ENCODE peak calls at places on chromosomes 12 and 14, in seven cellular contexts. O, Y, E, G, W, H and N are unnamed samples.

GRCh38 chr12:69392146-69392928 is 32.8 kb downstream of the YEATS4 start:
- DNase-seq in O (no peak), Y (no peak), E (no peak), G (no peak), W (no peak), H (no peak), N (no peak)

GRCh38 chr12:25585021-25585523 is 32.0 kb upstream of the LMNTD1 start:
- DNase-seq in O (no peak), Y (peak), E (peak), G (no peak), W (no peak), H (no peak), N (peak)

GRCh38 chr12:4303750-4304149 is 17.3 kb upstream of the TIGAR start:
- DNase-seq in O (no peak), Y (no peak), E (no peak), G (no peak), W (no peak), H (no peak), N (no peak)

GRCh38 chr12:64616221-64616620 is 5.9 kb downstream of the RASSF3 start:
- DNase-seq in O (no peak), Y (peak), E (no peak), G (no peak), W (no peak), H (no peak), N (peak)

GRCh38 chr14:84483072-84483410 is 1046.9 kb upstream of the FLRT2 start:
- DNase-seq in O (no peak), Y (no peak), E (no peak), G (peak), W (no peak), H (no peak), N (peak)

GRCh38 chr12:75289678-75290200 is 40.4 kb downstream of the CAPS2 start:
- DNase-seq in O (no peak), Y (peak), E (no peak), G (no peak), W (no peak), H (peak), N (peak)

GRCh38 chr12:38201461-38202276 is 114.9 kb upstream of the ALG10B start:
- DNase-seq in O (no peak), Y (no peak), E (no peak), G (no peak), W (peak), H (no peak), N (no peak)

GRCh38 chr14:72878746-72879145 is 15.2 kb downstream of the DPF3 start:
- DNase-seq in O (no peak), Y (no peak), E (no peak), G (no peak), W (no peak), H (no peak), N (no peak)

GRCh38 chr12:129887047-129887568 is 16.7 kb downstream of the TMEM132D start:
- DNase-seq in O (no peak), Y (peak), E (no peak), G (no peak), W (no peak), H (no peak), N (peak)

GRCh38 chr12:31008961-31009840 is 64.5 kb upstream of the DDX11 start:
- DNase-seq in O (no peak), Y (no peak), E (no peak), G (no peak), W (peak), H (no peak), N (no peak)

GRCh38 chr14:24167527-24168114 is 4.3 kb upstream of the REC8 start:
- DNase-seq in O (no peak), Y (no peak), E (no peak), G (no peak), W (no peak), H (no peak), N (no peak)

GRCh38 chr14:59583755-59584154 is 7.1 kb upstream of the CCDC175 start:
- DNase-seq in O (no peak), Y (peak), E (no peak), G (no peak), W (peak), H (no peak), N (peak)

GRCh38 chr12:116427200-116427932 is 131.8 kb upstream of the MAP1LC3B2 start:
- DNase-seq in O (no peak), Y (peak), E (no peak), G (no peak), W (peak), H (peak), N (no peak)

GRCh38 chr12:124422142-124422569 is 127.3 kb downstream of the RFLNA start:
- DNase-seq in O (no peak), Y (no peak), E (peak), G (no peak), W (peak), H (no peak), N (no peak)

GRCh38 chr14:26286806-26287205 is 311.0 kb downstream of the NOVA1 start:
- DNase-seq in O (no peak), Y (peak), E (no peak), G (no peak), W (no peak), H (no peak), N (peak)

GRCh38 chr12:96210376-96211055 is 16.3 kb downstream of the ELK3 start:
- DNase-seq in O (no peak), Y (no peak), E (no peak), G (no peak), W (no peak), H (no peak), N (no peak)

GRCh38 chr12:43416981-43417380 is 135.0 kb downstream of the ADAMTS20 start:
- DNase-seq in O (no peak), Y (no peak), E (no peak), G (no peak), W (no peak), H (no peak), N (no peak)

GRCh38 chr12:121124402-121125109 is 8.1 kb upstream of the P2RX7 start:
- DNase-seq in O (no peak), Y (peak), E (peak), G (no peak), W (no peak), H (peak), N (peak)

GRCh38 chr12:6444031-6444430 is 724 bp upstream of the CD27 start:
- DNase-seq in O (no peak), Y (no peak), E (no peak), G (no peak), W (no peak), H (no peak), N (no peak)

GRCh38 chr12:3005736-3006135 is 46.5 kb downstream of the TEAD4 start:
- DNase-seq in O (no peak), Y (no peak), E (no peak), G (no peak), W (no peak), H (no peak), N (no peak)

GRCh38 chr12:98418357-98419075 is 96.9 kb upstream of the TMPO start:
- DNase-seq in O (peak), Y (peak), E (peak), G (no peak), W (peak), H (no peak), N (peak)

GRCh38 chr12:57134949-57135348 is 6.7 kb downstream of the LRP1 start:
- DNase-seq in O (no peak), Y (no peak), E (no peak), G (no peak), W (peak), H (no peak), N (no peak)

GRCh38 chr14:32224731-32225377 is 21.8 kb upstream of the RNU6-8 start:
- DNase-seq in O (no peak), Y (peak), E (no peak), G (no peak), W (peak), H (no peak), N (peak)

GRCh38 chr12:70853326-70853725 is 67.2 kb downstream of the PTPRR start:
- DNase-seq in O (no peak), Y (peak), E (no peak), G (no peak), W (no peak), H (no peak), N (peak)

GRCh38 chr12:116640320-116640719 is 81.1 kb downstream of the MAP1LC3B2 start:
- DNase-seq in O (no peak), Y (no peak), E (no peak), G (no peak), W (no peak), H (no peak), N (no peak)

GRCh38 chr14:99936056-99936455 is 129.2 kb upstream of the EVL start:
- DNase-seq in O (no peak), Y (peak), E (no peak), G (no peak), W (no peak), H (no peak), N (no peak)

GRCh38 chr14:74613211-74613914 is 1.3 kb upstream of the LTBP2 start:
- DNase-seq in O (no peak), Y (no peak), E (no peak), G (no peak), W (no peak), H (no peak), N (no peak)
- H3K4me3 ChIP-seq in O (no peak), Y (no peak), E (peak), G (no peak), W (no peak), H (no peak), N (no peak)

DNA sequence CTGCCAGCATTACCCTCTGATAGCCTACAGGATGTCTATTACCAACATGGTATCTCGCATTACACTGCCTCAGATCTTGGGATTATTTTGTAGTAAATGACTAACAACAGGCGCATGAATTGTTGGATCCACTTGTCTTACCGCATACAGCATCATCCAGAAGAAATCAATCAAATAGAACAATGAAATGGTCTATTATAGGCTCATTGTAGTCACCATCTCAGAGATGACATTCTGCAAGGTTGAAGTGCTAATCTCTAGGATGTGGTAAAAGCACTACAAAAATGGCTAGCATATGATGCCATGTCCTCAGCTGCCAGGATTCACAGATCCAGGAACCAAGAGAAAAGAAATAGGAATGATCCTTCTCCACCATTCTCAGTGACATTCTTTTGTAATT is 52.0 kb downstream of the WASHC3 start:
- DNase-seq in O (no peak), Y (no peak), E (no peak), G (no peak), W (no peak), H (no peak), N (no peak)
- H3K4me3 ChIP-seq in O (no peak), Y (no peak), E (no peak), G (no peak), W (no peak), H (no peak), N (no peak)

DNA sequence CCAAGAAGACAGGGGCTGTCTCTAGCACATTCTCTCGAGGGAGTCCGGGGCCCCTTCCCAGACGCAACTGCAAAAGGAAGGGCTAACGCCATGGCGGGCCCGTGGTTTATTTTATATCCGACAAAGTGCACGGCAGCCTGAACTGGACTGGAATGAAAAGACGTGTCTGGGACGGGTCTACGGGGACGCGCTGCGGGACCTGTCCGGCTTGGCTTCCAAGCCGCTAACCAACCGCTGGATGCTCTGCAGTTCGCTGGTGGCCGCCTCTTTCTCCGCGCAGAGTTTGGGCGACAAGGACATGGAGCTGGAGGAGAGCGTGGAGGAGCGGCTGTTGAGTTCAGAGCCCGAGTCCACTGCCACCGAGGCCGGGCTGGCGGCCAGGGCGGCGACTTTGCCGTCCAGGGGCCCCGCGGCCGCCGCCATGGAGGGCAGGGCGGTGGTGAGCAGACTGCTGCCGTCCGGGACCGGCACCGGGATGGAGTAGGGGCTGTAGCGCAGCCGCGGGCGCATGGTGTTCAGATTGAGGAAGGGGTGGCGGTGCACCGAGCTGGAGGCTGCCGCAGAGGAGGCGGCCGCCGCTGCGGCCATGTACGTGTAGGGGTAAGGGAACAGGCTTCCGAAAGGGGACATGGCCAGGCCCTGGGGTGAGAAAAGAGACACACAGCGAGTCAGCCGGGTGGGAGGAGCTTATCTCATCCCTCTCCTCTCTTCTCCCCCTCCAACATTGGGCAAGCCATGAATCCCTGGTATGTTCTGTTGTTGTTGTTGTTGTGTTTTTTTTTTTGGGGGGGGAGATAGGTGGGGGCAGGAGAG is 12.1 kb downstream of the TBX3 start:
- DNase-seq in O (no peak), Y (peak), E (no peak), G (peak), W (peak), H (no peak), N (no peak)
- H3K4me3 ChIP-seq in O (peak), Y (no peak), E (no peak), G (no peak), W (no peak), H (no peak), N (peak)

DNA sequence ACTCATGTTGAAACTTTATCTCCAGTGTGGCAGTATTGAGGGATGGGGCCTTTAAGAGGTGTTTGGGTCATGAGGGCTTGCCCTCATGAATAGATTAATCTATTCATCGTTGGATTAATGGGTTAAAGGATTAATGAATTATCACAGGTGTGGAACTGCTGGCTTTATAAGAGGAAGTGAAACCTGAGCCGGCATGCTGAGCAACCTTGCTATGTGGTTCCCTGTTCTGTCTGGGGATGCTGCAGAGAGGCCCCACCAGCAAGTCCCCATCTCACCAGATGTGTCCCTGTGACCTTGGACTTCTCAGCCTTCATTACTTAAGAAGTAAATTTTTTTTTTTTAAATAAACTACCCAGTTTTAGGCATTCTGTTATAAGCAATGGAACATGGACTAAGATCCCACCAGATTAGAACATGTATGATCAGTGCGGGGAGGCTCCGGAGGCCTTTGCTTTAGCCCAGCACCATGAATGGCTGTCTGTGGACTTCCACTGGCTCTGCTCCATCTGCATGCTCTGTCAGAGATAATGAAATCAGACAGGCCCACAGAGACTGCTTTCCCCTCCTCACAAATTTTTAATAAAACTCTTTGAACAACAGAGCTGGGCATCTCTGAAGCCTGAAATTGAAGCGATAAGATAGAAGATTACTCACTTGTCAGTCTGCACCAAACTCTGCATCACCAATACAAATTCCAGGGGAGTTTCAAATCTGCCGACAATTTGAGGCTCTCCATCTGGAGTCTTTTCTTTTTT is 109.8 kb downstream of the DYRK2 start:
- DNase-seq in O (no peak), Y (no peak), E (no peak), G (no peak), W (no peak), H (no peak), N (no peak)
- H3K4me3 ChIP-seq in O (no peak), Y (no peak), E (no peak), G (no peak), W (no peak), H (no peak), N (no peak)

DNA sequence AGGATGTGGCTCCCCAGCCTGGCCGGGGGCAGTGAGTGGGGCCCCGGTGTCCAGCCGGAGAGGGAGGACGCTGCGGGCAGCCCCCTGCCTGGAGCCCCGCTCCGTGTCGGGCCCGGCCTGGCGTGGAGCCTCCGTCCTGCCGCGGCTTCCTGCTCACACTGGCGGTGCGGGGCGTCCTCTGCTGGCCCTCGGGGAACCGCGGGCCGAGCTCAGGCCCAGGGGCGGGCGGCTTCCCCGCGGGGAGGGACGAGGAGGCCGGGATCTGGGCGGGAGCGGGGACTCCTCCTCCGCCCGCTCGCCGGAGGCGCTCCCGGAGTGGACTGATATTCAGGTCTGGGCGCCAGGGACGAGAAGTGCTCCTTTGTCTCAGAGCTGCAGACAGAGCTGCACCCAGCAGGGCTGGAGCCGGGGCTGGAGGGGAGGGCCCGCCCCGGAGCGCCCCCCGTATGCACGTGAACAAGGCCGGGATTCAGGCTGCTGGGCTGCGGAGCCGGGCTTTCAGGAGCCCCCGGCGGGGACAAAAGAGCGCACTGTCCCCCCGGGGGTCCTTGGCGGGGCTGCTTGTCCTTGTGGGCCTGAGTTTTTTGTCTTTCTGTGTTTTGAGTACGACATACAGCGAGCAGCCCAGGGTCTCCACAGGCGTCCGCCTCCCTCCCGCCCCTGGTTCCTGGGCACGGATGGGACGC is 2.3 kb downstream of the MMP17 start:
- DNase-seq in O (peak), Y (peak), E (no peak), G (peak), W (peak), H (peak), N (peak)
- H3K4me3 ChIP-seq in O (peak), Y (peak), E (peak), G (peak), W (peak), H (peak), N (peak)

DNA sequence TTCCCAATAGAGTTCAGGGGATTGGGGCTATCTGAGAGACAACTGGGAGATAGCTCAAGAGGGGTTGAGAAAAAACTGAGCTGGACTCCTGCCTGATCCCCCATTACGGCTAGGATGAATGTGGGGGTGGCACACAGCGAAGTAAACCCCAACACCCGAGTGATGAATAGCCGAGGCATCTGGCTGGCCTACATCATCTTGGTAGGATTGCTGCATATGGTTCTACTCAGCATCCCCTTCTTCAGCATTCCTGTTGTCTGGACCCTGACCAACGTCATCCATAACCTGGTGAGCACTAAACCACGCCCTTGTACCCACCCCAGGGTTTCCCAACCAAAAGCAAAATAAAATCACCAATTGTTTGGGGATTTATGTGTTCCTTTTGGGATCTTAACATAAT is 1.0 kb downstream of the ORMDL2 start:
- DNase-seq in O (peak), Y (peak), E (no peak), G (no peak), W (no peak), H (no peak), N (no peak)
- H3K4me3 ChIP-seq in O (peak), Y (peak), E (peak), G (peak), W (no peak), H (peak), N (peak)

DNA sequence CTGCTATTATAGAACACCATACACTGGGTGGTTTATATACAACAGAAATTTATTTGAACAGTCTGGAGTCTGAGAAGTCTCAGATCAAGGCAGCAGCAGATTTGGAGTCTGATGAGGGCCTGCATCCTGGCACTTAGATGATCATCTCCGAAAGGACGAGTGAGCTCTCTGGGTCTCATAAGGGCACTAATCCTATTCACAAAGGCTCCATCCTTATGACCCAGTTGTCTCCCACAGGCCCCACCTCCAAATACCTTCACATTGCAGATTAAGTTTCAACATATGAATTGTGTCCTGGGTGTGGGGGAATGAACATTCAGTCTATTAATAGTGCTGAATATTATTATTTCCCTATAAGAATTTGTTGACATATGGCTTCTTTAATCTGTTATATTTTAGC is 53.6 kb downstream of the FBXO34 start:
- DNase-seq in O (no peak), Y (no peak), E (no peak), G (no peak), W (no peak), H (no peak), N (no peak)
- H3K4me3 ChIP-seq in O (no peak), Y (no peak), E (no peak), G (no peak), W (no peak), H (no peak), N (no peak)